ENCODE peak calls at places on chromosomes 16 and 17, in six cellular contexts. One of them, this sample, is unnamed.

GRCh38 chr16:85749686-85750020 is 1.2 kb downstream of the C16orf74 start:
- DNase-seq in hypothalamus: no peak
- DNase-seq in left cardiac atrium: no peak
- DNase-seq in germinal center: no peak
- DNase-seq in activated naive CD4-positive, alpha-beta T cell: no peak
- DNase-seq in stimulated activated CD4-positive, alpha-beta T cell treated with anti-CD3 and anti-CD28 coated beads, TNF-alpha, amount 100 ng/mL, for 48 hours: no peak
- DNase-seq in this sample: no peak

GRCh38 chr16:59690216-59690615 is 956.1 kb upstream of the GOT2 start:
- DNase-seq in hypothalamus: no peak
- DNase-seq in left cardiac atrium: no peak
- DNase-seq in germinal center: no peak
- DNase-seq in activated naive CD4-positive, alpha-beta T cell: no peak
- DNase-seq in stimulated activated CD4-positive, alpha-beta T cell treated with anti-CD3 and anti-CD28 coated beads, TNF-alpha, amount 100 ng/mL, for 48 hours: no peak
- DNase-seq in this sample: no peak

GRCh38 chr17:56785997-56786680 is 47.6 kb downstream of the C17orf67 start:
- DNase-seq in hypothalamus: no peak
- DNase-seq in left cardiac atrium: no peak
- DNase-seq in germinal center: no peak
- DNase-seq in activated naive CD4-positive, alpha-beta T cell: no peak
- DNase-seq in stimulated activated CD4-positive, alpha-beta T cell treated with anti-CD3 and anti-CD28 coated beads, TNF-alpha, amount 100 ng/mL, for 48 hours: no peak
- DNase-seq in this sample: no peak

GRCh38 chr17:1169913-1170312 is 9.9 kb downstream of the ABR start:
- DNase-seq in hypothalamus: no peak
- DNase-seq in left cardiac atrium: no peak
- DNase-seq in germinal center: no peak
- DNase-seq in activated naive CD4-positive, alpha-beta T cell: no peak
- DNase-seq in stimulated activated CD4-positive, alpha-beta T cell treated with anti-CD3 and anti-CD28 coated beads, TNF-alpha, amount 100 ng/mL, for 48 hours: no peak
- DNase-seq in this sample: no peak

GRCh38 chr17:43028221-43028861 is 3.3 kb downstream of the RND2 start:
- DNase-seq in hypothalamus: no peak
- DNase-seq in left cardiac atrium: no peak
- DNase-seq in germinal center: no peak
- DNase-seq in activated naive CD4-positive, alpha-beta T cell: no peak
- DNase-seq in stimulated activated CD4-positive, alpha-beta T cell treated with anti-CD3 and anti-CD28 coated beads, TNF-alpha, amount 100 ng/mL, for 48 hours: no peak
- DNase-seq in this sample: no peak

GRCh38 chr17:7897773-7898172 is 9.2 kb downstream of the CHD3 start:
- DNase-seq in hypothalamus: peak
- DNase-seq in left cardiac atrium: no peak
- DNase-seq in germinal center: no peak
- DNase-seq in activated naive CD4-positive, alpha-beta T cell: no peak
- DNase-seq in stimulated activated CD4-positive, alpha-beta T cell treated with anti-CD3 and anti-CD28 coated beads, TNF-alpha, amount 100 ng/mL, for 48 hours: no peak
- DNase-seq in this sample: peak

GRCh38 chr17:62717589-62718342 is 90.3 kb downstream of the MRC2 start:
- DNase-seq in hypothalamus: no peak
- DNase-seq in left cardiac atrium: no peak
- DNase-seq in germinal center: no peak
- DNase-seq in activated naive CD4-positive, alpha-beta T cell: no peak
- DNase-seq in stimulated activated CD4-positive, alpha-beta T cell treated with anti-CD3 and anti-CD28 coated beads, TNF-alpha, amount 100 ng/mL, for 48 hours: no peak
- DNase-seq in this sample: no peak

GRCh38 chr16:31202402-31203385 is at the start of gene PYCARD:
- DNase-seq in hypothalamus: peak
- DNase-seq in left cardiac atrium: peak
- DNase-seq in germinal center: peak
- DNase-seq in activated naive CD4-positive, alpha-beta T cell: no peak
- DNase-seq in stimulated activated CD4-positive, alpha-beta T cell treated with anti-CD3 and anti-CD28 coated beads, TNF-alpha, amount 100 ng/mL, for 48 hours: no peak
- DNase-seq in this sample: no peak

GRCh38 chr17:27861979-27862378 is 31.2 kb downstream of the LYRM9 start:
- DNase-seq in hypothalamus: no peak
- DNase-seq in left cardiac atrium: no peak
- DNase-seq in germinal center: no peak
- DNase-seq in activated naive CD4-positive, alpha-beta T cell: no peak
- DNase-seq in stimulated activated CD4-positive, alpha-beta T cell treated with anti-CD3 and anti-CD28 coated beads, TNF-alpha, amount 100 ng/mL, for 48 hours: no peak
- DNase-seq in this sample: no peak

GRCh38 chr17:9072626-9073339 is 51.5 kb downstream of the NTN1 start:
- DNase-seq in hypothalamus: peak
- DNase-seq in left cardiac atrium: peak
- DNase-seq in germinal center: no peak
- DNase-seq in activated naive CD4-positive, alpha-beta T cell: no peak
- DNase-seq in stimulated activated CD4-positive, alpha-beta T cell treated with anti-CD3 and anti-CD28 coated beads, TNF-alpha, amount 100 ng/mL, for 48 hours: no peak
- DNase-seq in this sample: peak

GRCh38 chr16:23362460-23363317 is 60.6 kb downstream of the SCNN1B start:
- DNase-seq in hypothalamus: no peak
- DNase-seq in left cardiac atrium: no peak
- DNase-seq in germinal center: no peak
- DNase-seq in activated naive CD4-positive, alpha-beta T cell: no peak
- DNase-seq in stimulated activated CD4-positive, alpha-beta T cell treated with anti-CD3 and anti-CD28 coated beads, TNF-alpha, amount 100 ng/mL, for 48 hours: no peak
- DNase-seq in this sample: no peak

GRCh38 chr17:79818026-79818758 is 21.0 kb downstream of the CBX4 start:
- DNase-seq in hypothalamus: no peak
- DNase-seq in left cardiac atrium: no peak
- DNase-seq in germinal center: no peak
- DNase-seq in activated naive CD4-positive, alpha-beta T cell: no peak
- DNase-seq in stimulated activated CD4-positive, alpha-beta T cell treated with anti-CD3 and anti-CD28 coated beads, TNF-alpha, amount 100 ng/mL, for 48 hours: no peak
- DNase-seq in this sample: no peak

GRCh38 chr17:57125406-57125805 is 40.4 kb downstream of the AKAP1 start:
- DNase-seq in hypothalamus: no peak
- DNase-seq in left cardiac atrium: no peak
- DNase-seq in germinal center: no peak
- DNase-seq in activated naive CD4-positive, alpha-beta T cell: no peak
- DNase-seq in stimulated activated CD4-positive, alpha-beta T cell treated with anti-CD3 and anti-CD28 coated beads, TNF-alpha, amount 100 ng/mL, for 48 hours: no peak
- DNase-seq in this sample: no peak

GRCh38 chr16:13665876-13666275 is 254.1 kb upstream of the ERCC4 start:
- DNase-seq in hypothalamus: no peak
- DNase-seq in left cardiac atrium: no peak
- DNase-seq in germinal center: no peak
- DNase-seq in activated naive CD4-positive, alpha-beta T cell: no peak
- DNase-seq in stimulated activated CD4-positive, alpha-beta T cell treated with anti-CD3 and anti-CD28 coated beads, TNF-alpha, amount 100 ng/mL, for 48 hours: no peak
- DNase-seq in this sample: no peak

GRCh38 chr16:11014159-11014558 is 69.8 kb downstream of the CLEC16A start:
- DNase-seq in hypothalamus: no peak
- DNase-seq in left cardiac atrium: no peak
- DNase-seq in germinal center: no peak
- DNase-seq in activated naive CD4-positive, alpha-beta T cell: no peak
- DNase-seq in stimulated activated CD4-positive, alpha-beta T cell treated with anti-CD3 and anti-CD28 coated beads, TNF-alpha, amount 100 ng/mL, for 48 hours: no peak
- DNase-seq in this sample: no peak

GRCh38 chr16:10040136-10041080 is 141.8 kb downstream of the GRIN2A start:
- DNase-seq in hypothalamus: no peak
- DNase-seq in left cardiac atrium: no peak
- DNase-seq in germinal center: no peak
- DNase-seq in activated naive CD4-positive, alpha-beta T cell: no peak
- DNase-seq in stimulated activated CD4-positive, alpha-beta T cell treated with anti-CD3 and anti-CD28 coated beads, TNF-alpha, amount 100 ng/mL, for 48 hours: no peak
- DNase-seq in this sample: no peak

GRCh38 chr16:49528564-49529150 is 155.1 kb downstream of the C16orf78 start:
- DNase-seq in hypothalamus: no peak
- DNase-seq in left cardiac atrium: no peak
- DNase-seq in germinal center: no peak
- DNase-seq in activated naive CD4-positive, alpha-beta T cell: no peak
- DNase-seq in stimulated activated CD4-positive, alpha-beta T cell treated with anti-CD3 and anti-CD28 coated beads, TNF-alpha, amount 100 ng/mL, for 48 hours: no peak
- DNase-seq in this sample: no peak

GRCh38 chr16:59463776-59464175 is 729.7 kb upstream of the GOT2 start:
- DNase-seq in hypothalamus: no peak
- DNase-seq in left cardiac atrium: no peak
- DNase-seq in germinal center: no peak
- DNase-seq in activated naive CD4-positive, alpha-beta T cell: no peak
- DNase-seq in stimulated activated CD4-positive, alpha-beta T cell treated with anti-CD3 and anti-CD28 coated beads, TNF-alpha, amount 100 ng/mL, for 48 hours: no peak
- DNase-seq in this sample: no peak

GRCh38 chr16:81446318-81447275 is 2.0 kb downstream of the CMIP start:
- DNase-seq in hypothalamus: peak
- DNase-seq in left cardiac atrium: peak
- DNase-seq in germinal center: no peak
- DNase-seq in activated naive CD4-positive, alpha-beta T cell: no peak
- DNase-seq in stimulated activated CD4-positive, alpha-beta T cell treated with anti-CD3 and anti-CD28 coated beads, TNF-alpha, amount 100 ng/mL, for 48 hours: no peak
- DNase-seq in this sample: peak

This sample was measured in midbrain.